ENCODE peak calls at places on chromosome 4, in seven cellular contexts. I is activated CD4-positive, alpha-beta T cell treated with anti-CD3 and anti-CD28 coated beads, Interleukin-2, amount 10 ng/mL, durations not matched to agents 7 days and 5 days; H is kidney tubule cell; O is left colon; F is stimulated activated CD4-positive, alpha-beta T cell treated with anti-CD3 and anti-CD28 coated beads, Interleukin-4, amount 100 ng/mL, for 24 hours; V is RPMI8226; T is NCI-H2081. B is an unnamed sample.

GRCh38 chr4:59553063-59553738 is 1646.9 kb upstream of the ADGRL3 start:
- DNase-seq in I (no peak), H (peak; percentile 74), O (no peak), F (no peak), V (peak; percentile 74), T (no peak), B (peak; percentile 48)

GRCh38 chr4:1243451-1244080 is 5.4 kb downstream of the CTBP1 start:
- DNase-seq in I (no peak), H (no peak), O (peak; percentile 21), F (peak; percentile 14), V (no peak), T (no peak), B (no peak)

GRCh38 chr4:156971623-156972369 is at the start of gene PDGFC:
- DNase-seq in I (no peak), H (peak; percentile 89), O (peak; percentile 70), F (no peak), V (peak; percentile 51), T (peak; percentile 30), B (peak; percentile 46)

GRCh38 chr4:39706334-39706733 is 8.4 kb downstream of the UBE2K start:
- DNase-seq in I (no peak), H (peak; percentile 90), O (peak; percentile 45), F (no peak), V (no peak), T (no peak), B (peak; percentile 70)

GRCh38 chr4:181548873-181549541 is 694.2 kb upstream of the TENM3 start:
- DNase-seq in I (no peak), H (no peak), O (no peak), F (no peak), V (no peak), T (peak; percentile 35), B (peak; percentile 60)

GRCh38 chr4:1792832-1793495 is at the start of gene FGFR3:
- DNase-seq in I (peak; percentile 20), H (peak; percentile 41), O (no peak), F (peak; percentile 12), V (peak; percentile 48), T (no peak), B (no peak)

GRCh38 chr4:68375667-68376559 is 26.0 kb upstream of the YTHDC1 start:
- DNase-seq in I (peak; percentile 67), H (peak; percentile 82), O (no peak), F (peak; percentile 47), V (peak; percentile 61), T (peak; percentile 1), B (peak; percentile 62)

GRCh38 chr4:128572778-128573241 is 236.7 kb upstream of the JADE1 start:
- DNase-seq in I (no peak), H (peak; percentile 61), O (no peak), F (no peak), V (no peak), T (no peak), B (peak; percentile 59)

GRCh38 chr4:139599594-139600374 is 43.8 kb upstream of the SETD7 start:
- DNase-seq in I (no peak), H (peak; percentile 59), O (no peak), F (no peak), V (no peak), T (no peak), B (peak; percentile 66)

GRCh38 chr4:39357002-39357401 is 9.2 kb downstream of the RFC1 start:
- DNase-seq in I (no peak), H (no peak), O (no peak), F (no peak), V (peak; percentile 12), T (no peak), B (no peak)

GRCh38 chr4:152970102-152970820 is 34.1 kb downstream of the FHDC1 start:
- DNase-seq in I (no peak), H (peak; percentile 89), O (no peak), F (no peak), V (no peak), T (no peak), B (peak; percentile 24)